ENCODE peak calls at places on chromosomes 5 and 9, in ten cellular contexts. B, N, J, O, D, X, Z, M, L and C are unnamed samples.
A peak's percentile ranks its signal among the peaks of the same experiment; 100 is the strongest.

GRCh38 chr5:37876245-37876644 is 36.4 kb upstream of the GDNF start:
- DNase-seq in Z (no peak), B (no peak), N (no peak), L (no peak), X (no peak), D (no peak), J (no peak), O (no peak), M (no peak), C (no peak)

GRCh38 chr9:3177921-3178320 is 334.0 kb upstream of the PUM3 start:
- DNase-seq in L (no peak), Z (no peak), N (no peak), D (no peak), X (no peak), J (no peak), M (no peak), O (no peak), B (no peak), C (no peak)

GRCh38 chr5:14168139-14168792 is 25.1 kb downstream of the TRIO start:
- DNase-seq in L (no peak), Z (no peak), X (no peak), N (no peak), M (no peak), B (no peak), D (no peak), J (no peak), O (no peak), C (no peak)

GRCh38 chr5:1387059-1387755 is 42.3 kb upstream of the CLPTM1L start:
- DNase-seq in O (no peak), Z (no peak), L (no peak), J (no peak), D (peak; percentile 28), M (no peak), B (no peak), N (no peak), X (no peak), C (no peak)

GRCh38 chr5:88555658-88556057 is 287.0 kb upstream of the TMEM161B start:
- DNase-seq in J (no peak), D (no peak), O (no peak), X (no peak), M (no peak), Z (no peak), N (no peak), B (no peak), L (no peak), C (no peak)

GRCh38 chr5:10081584-10081983 is 168.1 kb downstream of the ATPSCKMT start:
- DNase-seq in Z (no peak), N (no peak), X (no peak), J (no peak), L (no peak), M (no peak), D (no peak), B (no peak), O (no peak), C (no peak)

GRCh38 chr5:154118832-154119442 is 71.6 kb upstream of the GALNT10 start:
- DNase-seq in J (no peak), L (no peak), B (no peak), D (peak; percentile 85), Z (no peak), M (no peak), X (no peak), O (no peak), N (no peak), C (no peak)

GRCh38 chr9:20041717-20042116 is 252.9 kb upstream of the SLC24A2 start:
- DNase-seq in M (no peak), L (no peak), Z (no peak), B (no peak), X (no peak), N (no peak), O (no peak), D (peak; percentile 43), J (peak; percentile 14), C (no peak)

DNA sequence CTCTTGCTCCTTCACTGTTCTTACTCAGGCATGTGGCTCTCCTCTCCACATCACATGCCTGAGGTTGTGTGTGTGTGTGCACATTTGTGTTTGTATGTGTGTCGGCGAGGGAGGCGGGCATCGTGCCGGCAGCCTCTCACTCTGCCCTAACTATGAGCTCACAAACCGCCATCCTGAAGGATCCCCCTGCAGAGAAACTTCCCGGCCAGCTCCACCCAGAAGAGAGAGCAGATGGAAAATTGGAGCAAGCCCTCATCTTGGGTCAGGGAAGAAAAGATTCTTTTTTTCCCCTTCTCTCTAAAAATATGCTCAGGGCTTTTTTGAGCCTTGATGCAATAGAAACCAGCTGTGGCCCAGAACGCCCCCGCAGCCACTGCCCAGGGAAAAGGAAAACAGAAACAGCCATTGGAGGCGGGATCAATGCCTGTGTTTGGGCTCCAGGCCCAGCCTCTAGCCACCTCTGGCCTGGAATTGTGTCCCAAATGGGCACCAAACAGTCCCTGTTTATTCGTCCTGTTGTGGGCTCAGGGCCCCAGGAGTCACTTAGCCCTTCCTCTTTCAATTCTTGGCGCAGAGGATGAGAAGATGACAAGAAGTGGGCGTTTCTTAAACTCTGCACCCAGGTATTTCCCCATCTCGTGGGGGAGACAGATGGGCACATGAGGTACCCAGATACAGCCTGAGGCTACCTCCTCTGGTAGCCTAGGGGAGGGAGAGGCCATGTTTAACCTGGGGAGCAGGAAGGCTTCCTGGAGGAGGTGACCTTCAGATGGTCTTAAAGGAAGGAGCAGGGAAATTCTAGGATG is 151.5 kb downstream of the RGS3 start:
- DNase-seq in X (no peak), Z (peak; percentile 70), D (peak; percentile 20), O (peak; percentile 45), M (no peak), B (no peak), J (no peak), L (no peak), N (peak; percentile 71), C (no peak)
- H3K27ac ChIP-seq in X (peak overlapping the region; percentile 58), Z (peak overlapping the region; percentile 93), D (no peak overlapping the region), O (peak overlapping the region; percentile 22), M (no peak overlapping the region), B (peak overlapping the region; percentile 68), J (peak overlapping the region; percentile 35), L (peak overlapping the region; percentile 62), N (peak overlapping the region; percentile 55), C (peak overlapping the region; percentile 38)

GRCh38 chr5:59571077-59571476 is 322.4 kb downstream of the PDE4D start:
- DNase-seq in J (no peak), N (no peak), D (no peak), Z (no peak), L (no peak), X (no peak), O (no peak), B (no peak), M (no peak), C (no peak)
- TF ChIP-seq POLR2A in J (no peak), N (no peak), D (no peak), Z (no peak), L (no peak), X (no peak), O (no peak), B (no peak), M (no peak), C (no peak)

GRCh38 chr5:27158171-27158570 is 119.8 kb upstream of the CDH9 start:
- DNase-seq in X (no peak), J (no peak), Z (no peak), M (no peak), N (no peak), L (no peak), B (no peak), D (no peak), O (no peak), C (no peak)
- H3K9me3 ChIP-seq in X (no peaks in the 10 kb centered on the region), J (peaks cover 10% of the 10 kb centered on the region), Z (peaks cover 20% of the 10 kb centered on the region), M (peaks cover 22% of the 10 kb centered on the region), N (peaks cover 5% of the 10 kb centered on the region), L (no peaks in the 10 kb centered on the region), B (no peaks in the 10 kb centered on the region), D (no peaks in the 10 kb centered on the region), O (peaks cover 2% of the 10 kb centered on the region), C (no peaks in the 10 kb centered on the region)

DNA sequence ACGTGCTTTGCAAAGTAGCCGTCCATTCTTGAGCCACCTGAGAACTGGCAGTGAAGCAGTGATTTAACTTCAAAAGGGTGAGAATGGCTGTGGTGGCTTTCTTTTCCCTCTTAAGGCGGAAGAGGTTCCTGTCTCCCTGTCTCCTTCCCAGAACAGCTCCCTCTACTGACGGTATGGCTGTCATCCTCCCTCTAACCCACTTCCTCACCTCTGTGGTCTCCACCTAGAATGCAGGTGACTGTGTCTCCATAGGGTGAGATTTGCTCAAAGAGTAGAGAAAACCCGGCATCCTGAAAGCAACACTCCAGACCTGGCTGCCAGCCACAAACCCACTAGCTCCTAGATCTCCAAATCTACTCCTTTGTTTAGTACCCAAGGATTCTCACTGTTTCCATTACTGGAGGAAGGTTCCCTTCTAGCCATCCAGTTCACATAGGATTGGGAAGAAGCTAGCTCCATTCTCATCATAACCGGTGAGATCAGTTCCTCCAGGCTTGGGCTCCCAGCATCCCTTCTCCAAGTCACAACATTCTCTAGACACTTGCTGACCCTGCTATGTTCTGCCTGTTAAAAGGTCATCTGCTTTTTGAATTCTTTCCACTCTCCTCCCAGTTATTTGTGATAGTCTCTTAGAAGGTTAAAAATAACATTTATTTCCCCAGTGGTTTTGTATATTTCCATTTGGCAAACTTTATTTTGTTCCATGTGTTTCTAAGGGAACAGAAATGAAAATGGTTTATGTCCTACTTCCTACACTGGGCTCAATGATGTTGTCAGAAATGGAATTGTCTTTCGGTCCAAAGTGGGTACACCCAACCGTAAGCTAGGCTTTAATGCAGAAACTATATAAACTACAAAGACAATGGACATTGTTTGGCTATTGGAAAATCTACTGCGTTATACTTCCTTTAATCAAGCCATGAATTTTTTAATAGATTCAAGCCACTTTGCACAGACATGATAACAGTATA is 269.4 kb downstream of the CWC27 start:
- DNase-seq in X (no peak), O (no peak), L (no peak), J (peak; percentile 22), D (peak; percentile 13), B (no peak), N (peak; percentile 33), Z (no peak), M (peak; percentile 62), C (no peak)
- H3K27ac ChIP-seq in X (peak overlapping the region; percentile 87), O (no peak overlapping the region), L (peak overlapping the region; percentile 96), J (no peak overlapping the region), D (no peak overlapping the region), B (no peak overlapping the region), N (no peak overlapping the region), Z (peak overlapping the region; percentile 92), M (no peak overlapping the region), C (peak overlapping the region; percentile 96)

GRCh38 chr5:61623401-61624069 is 291.5 kb downstream of the ZSWIM6 start:
- DNase-seq in O (no peak), B (no peak), L (no peak), N (no peak), D (no peak), X (no peak), M (peak; percentile 60), Z (no peak), J (no peak), C (no peak)

GRCh38 chr5:61624553-61624952 is 292.5 kb downstream of the ZSWIM6 start:
- DNase-seq in D (no peak), X (no peak), L (no peak), Z (no peak), J (no peak), O (no peak), N (no peak), B (no peak), M (no peak), C (no peak)

GRCh38 chr5:61626639-61627282 is 294.7 kb downstream of the ZSWIM6 start:
- DNase-seq in M (no peak), X (no peak), Z (no peak), O (no peak), D (no peak), B (no peak), N (no peak), L (no peak), J (no peak), C (no peak)

GRCh38 chr5:61624966-61625681 is 293.1 kb downstream of the ZSWIM6 start:
- DNase-seq in D (no peak), M (no peak), O (no peak), Z (no peak), N (no peak), X (no peak), B (no peak), L (no peak), J (no peak), C (no peak)

GRCh38 chr5:61625682-61626620 is 293.9 kb downstream of the ZSWIM6 start:
- DNase-seq in B (peak; percentile 91), X (peak; percentile 31), J (peak; percentile 81), O (peak; percentile 30), L (no peak), N (peak; percentile 61), Z (peak; percentile 52), M (peak; percentile 66), D (peak; percentile 92), C (peak; percentile 38)
- TF ChIP-seq POLR2A in B (peak; percentile 80), X (no peak), J (peak; percentile 60), O (peak; percentile 26), L (peak; percentile 21), N (no peak), Z (no peak), M (peak; percentile 26), D (no peak), C (no peak)